ENCODE peak calls at places on chromosome 13, in seven cellular contexts. K, Q, G, I, R, Z and B are unnamed samples.
A peak's percentile ranks its signal among the peaks of the same experiment; 100 is the strongest.

GRCh38 chr13:41461527-41462124 is 4.3 kb downstream of the RGCC start:
- DNase-seq in K (peak; percentile 24), Q (no peak), G (no peak), I (no peak), R (no peak), Z (no peak), B (no peak)

GRCh38 chr13:73081256-73081915 is 22.6 kb downstream of the KLF5 start:
- DNase-seq in K (no peak), Q (no peak), G (no peak), I (no peak), R (no peak), Z (no peak), B (no peak)

GRCh38 chr13:76570485-76570884 is 315.7 kb downstream of the KCTD12 start:
- DNase-seq in K (no peak), Q (no peak), G (no peak), I (no peak), R (no peak), Z (no peak), B (no peak)

GRCh38 chr13:41427700-41428099 is 29.6 kb upstream of the RGCC start:
- DNase-seq in K (no peak), Q (no peak), G (no peak), I (no peak), R (no peak), Z (no peak), B (no peak)

GRCh38 chr13:35349673-35350278 is 126.7 kb downstream of the MAB21L1 start:
- DNase-seq in K (peak; percentile 58), Q (no peak), G (peak; percentile 1), I (peak; percentile 12), R (no peak), Z (peak; percentile 15), B (peak; percentile 2)

GRCh38 chr13:36920612-36921185 is 661 bp upstream of the SMAD9 start:
- DNase-seq in K (no peak), Q (no peak), G (no peak), I (no peak), R (no peak), Z (no peak), B (no peak)

GRCh38 chr13:106453101-106453500 is 82.4 kb downstream of the EFNB2 start:
- DNase-seq in K (no peak), Q (no peak), G (no peak), I (no peak), R (no peak), Z (no peak), B (no peak)

GRCh38 chr13:24243311-24243710 is 66.1 kb upstream of the C1QTNF9 start:
- DNase-seq in K (no peak), Q (no peak), G (no peak), I (no peak), R (no peak), Z (no peak), B (no peak)

GRCh38 chr13:33723365-33723764 is 94.6 kb upstream of the RFC3 start:
- DNase-seq in K (no peak), Q (no peak), G (peak; percentile 36), I (no peak), R (no peak), Z (peak; percentile 7), B (no peak)

GRCh38 chr13:37068962-37069361 is 9.5 kb upstream of the SUPT20H start:
- DNase-seq in K (no peak), Q (no peak), G (peak; percentile 45), I (no peak), R (no peak), Z (peak; percentile 55), B (peak; percentile 16)

GRCh38 chr13:46831588-46832194 is 34.7 kb upstream of the ESD start:
- DNase-seq in K (peak; percentile 64), Q (peak; percentile 48), G (peak; percentile 69), I (peak; percentile 80), R (no peak), Z (peak; percentile 75), B (peak; percentile 67)

GRCh38 chr13:43537124-43537523 is 249.6 kb downstream of the ENOX1 start:
- DNase-seq in K (no peak), Q (no peak), G (peak; percentile 84), I (no peak), R (no peak), Z (peak; percentile 27), B (no peak)

GRCh38 chr13:25375727-25376358 is 4.1 kb downstream of the ATP8A2 start:
- DNase-seq in K (peak; percentile 54), Q (peak; percentile 22), G (peak; percentile 63), I (peak; percentile 43), R (no peak), Z (peak; percentile 65), B (peak; percentile 48)

GRCh38 chr13:99987180-99988047 is 5.8 kb downstream of the ZIC2 start:
- DNase-seq in K (no peak), Q (no peak), G (no peak), I (no peak), R (no peak), Z (no peak), B (peak; percentile 42)

GRCh38 chr13:50714886-50715285 is 128.6 kb downstream of the DLEU7 start:
- DNase-seq in K (no peak), Q (no peak), G (no peak), I (no peak), R (no peak), Z (no peak), B (no peak)

GRCh38 chr13:26954981-26955380 is 194.4 kb upstream of the GPR12 start:
- DNase-seq in K (no peak), Q (no peak), G (no peak), I (no peak), R (no peak), Z (no peak), B (no peak)

GRCh38 chr13:99022953-99023352 is 45.1 kb upstream of the DOCK9 start:
- DNase-seq in K (no peak), Q (no peak), G (no peak), I (no peak), R (no peak), Z (no peak), B (no peak)

GRCh38 chr13:43664700-43665191 is 122.0 kb downstream of the ENOX1 start:
- DNase-seq in K (peak; percentile 26), Q (peak; percentile 60), G (peak; percentile 70), I (peak; percentile 62), R (no peak), Z (peak; percentile 82), B (peak; percentile 75)

GRCh38 chr13:72990883-72991282 is 67.9 kb upstream of the KLF5 start:
- DNase-seq in K (no peak), Q (no peak), G (no peak), I (no peak), R (no peak), Z (no peak), B (no peak)

GRCh38 chr13:63910406-63910957 is 2494.8 kb upstream of the PCDH20 start:
- DNase-seq in K (no peak), Q (no peak), G (peak; percentile 38), I (no peak), R (no peak), Z (peak; percentile 17), B (peak; percentile 45)

GRCh38 chr13:111970501-111971155 is 96.3 kb upstream of the SOX1 start:
- DNase-seq in K (no peak), Q (no peak), G (no peak), I (no peak), R (no peak), Z (no peak), B (no peak)

GRCh38 chr13:44307255-44307654 is 66.4 kb upstream of the SERP2 start:
- DNase-seq in K (no peak), Q (no peak), G (no peak), I (no peak), R (no peak), Z (peak; percentile 64), B (peak; percentile 52)

DNA sequence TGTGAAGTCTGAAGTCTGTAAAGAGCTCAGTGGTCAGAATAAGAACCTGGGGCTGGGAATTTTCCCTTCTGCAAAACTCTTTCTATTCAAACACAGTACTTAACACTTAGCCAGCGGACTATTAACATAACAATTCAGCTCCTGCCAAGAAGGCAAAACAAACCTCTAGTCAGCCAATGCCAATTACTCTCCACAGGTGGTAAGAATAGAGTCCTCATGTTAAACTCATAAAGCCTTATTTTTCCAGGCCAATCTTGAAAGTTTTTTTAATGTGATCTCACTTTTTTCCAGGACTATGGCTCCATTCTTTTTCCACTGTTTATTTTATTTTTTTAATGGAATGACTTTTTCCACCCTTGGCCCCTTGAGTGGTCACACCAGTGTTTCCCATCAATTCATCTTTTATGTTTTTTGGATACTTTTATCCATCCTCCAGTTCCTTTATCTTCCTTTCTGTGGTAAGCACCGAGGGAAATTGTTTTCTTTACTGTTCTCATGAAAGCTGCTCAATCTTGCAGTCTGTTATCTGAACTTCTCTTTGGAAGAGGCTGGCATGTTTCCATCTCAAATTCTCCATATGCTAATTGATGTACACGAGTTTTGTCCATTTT is 217.3 kb downstream of the LHFPL6 start:
- DNase-seq in K (no peak), Q (no peak), G (peak; percentile 57), I (no peak), R (no peak), Z (peak; percentile 63), B (peak; percentile 83)
- H3K4me3 ChIP-seq in K (no peak overlapping the region), Q (no peak overlapping the region), G (no peak overlapping the region), I (no peak overlapping the region), R (no peak overlapping the region), Z (no peak overlapping the region), B (no peak overlapping the region)

DNA sequence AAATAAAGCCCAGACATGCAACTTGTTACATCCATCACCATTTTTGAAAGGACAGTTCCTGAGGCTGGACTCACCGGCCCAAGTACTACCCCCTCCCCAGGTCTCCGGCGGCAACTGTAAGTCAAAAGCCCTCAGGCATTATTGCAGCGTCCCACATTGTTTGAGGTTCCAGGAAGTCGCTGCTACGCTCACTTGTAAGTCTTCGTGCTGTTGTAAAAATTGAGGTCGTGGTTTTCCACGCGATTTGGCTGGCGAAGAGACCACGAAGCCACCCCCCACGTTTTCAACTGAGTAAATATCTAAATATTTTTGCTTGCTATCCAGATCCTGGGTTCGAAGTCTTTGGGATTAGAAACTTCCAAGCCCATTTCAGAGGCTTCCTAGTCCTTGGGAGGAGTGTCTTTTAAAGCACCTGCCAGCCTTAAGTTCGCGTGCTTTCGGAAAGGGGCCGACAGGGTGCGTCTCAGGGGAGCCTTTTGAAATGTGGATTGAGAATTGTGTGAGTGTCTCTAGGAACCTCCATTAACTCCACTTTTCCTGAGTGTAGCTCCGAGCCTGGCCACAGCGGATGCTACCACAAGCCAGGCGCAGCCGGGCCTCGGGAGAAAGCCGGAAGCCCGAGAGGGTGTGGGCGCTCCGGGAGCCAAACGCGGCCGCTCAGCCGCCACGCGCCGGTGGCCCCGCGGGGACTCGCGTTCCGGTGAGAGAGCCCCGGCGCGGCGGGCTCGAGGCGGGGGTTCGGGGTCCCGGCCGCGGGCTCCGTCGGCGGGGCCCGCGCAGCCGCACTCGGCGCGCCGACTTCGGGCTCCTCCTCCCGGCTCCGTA is at the start of gene FNDC3A:
- DNase-seq in K (peak; percentile 75), Q (peak; percentile 60), G (peak; percentile 74), I (peak; percentile 68), R (peak; percentile 42), Z (peak; percentile 76), B (peak; percentile 73)
- TF ChIP-seq CTCF in K (no peak), Q (no peak), G (peak; percentile 3), I (no peak), R (no peak), Z (peak; percentile 41), B (peak; percentile 6)

GRCh38 chr13:20127563-20128458 is 33.0 kb downstream of the GJA3 start:
- DNase-seq in K (peak; percentile 81), Q (peak; percentile 69), G (peak; percentile 44), I (peak; percentile 70), R (no peak), Z (peak; percentile 44), B (peak; percentile 51)
- H3K4me3 ChIP-seq in K (peak overlapping the region; percentile 51), Q (peak overlapping the region; percentile 48), G (peak overlapping the region; percentile 49), I (peak overlapping the region; percentile 1), R (peak overlapping the region; percentile 65), Z (peak overlapping the region; percentile 68), B (peak overlapping the region; percentile 42)

DNA sequence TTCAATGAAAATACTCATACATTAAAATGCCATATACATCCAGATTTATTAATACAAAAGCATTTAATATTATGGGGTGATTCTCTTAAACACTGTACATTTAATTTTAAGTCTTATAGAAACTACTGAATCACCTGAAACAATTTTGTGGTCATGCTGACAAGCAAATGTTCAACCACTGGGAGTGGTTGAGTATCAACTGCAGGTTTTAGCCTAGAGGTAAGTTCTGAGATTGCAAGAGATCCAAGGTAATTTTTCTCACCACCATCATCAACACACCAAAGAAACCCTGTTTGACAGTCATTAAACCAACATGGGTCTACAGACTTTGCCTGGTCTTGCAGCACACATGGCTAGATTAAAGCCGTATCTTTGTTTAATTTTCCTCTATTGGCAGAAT is 196.3 kb downstream of the LHFPL6 start:
- DNase-seq in K (peak; percentile 40), Q (no peak), G (no peak), I (no peak), R (no peak), Z (no peak), B (no peak)
- TF ChIP-seq CTCF in K (peak; percentile 10), Q (no peak), G (no peak), I (no peak), R (no peak), Z (no peak), B (peak; percentile 2)